ENCODE peak calls at places on chromosomes 12 and 14, in four cellular contexts. F, M, I and K are unnamed samples.

GRCh38 chr12:108234155-108234554 is 105.0 kb downstream of the CMKLR1 start:
- DNase-seq in F (no peak), M (no peak), I (no peak), K (no peak)

GRCh38 chr12:712172-712863 is 40.1 kb upstream of the WNK1 start:
- DNase-seq in F (no peak), M (no peak), I (no peak), K (no peak)

GRCh38 chr14:92638266-92638665 is 110.2 kb downstream of the LGMN start:
- DNase-seq in F (no peak), M (no peak), I (no peak), K (no peak)

GRCh38 chr14:58829594-58829993 is 191.8 kb downstream of the DACT1 start:
- DNase-seq in F (no peak), M (peak), I (peak), K (peak)

GRCh38 chr12:112011685-112012084 is 1.3 kb downstream of the TMEM116 start:
- DNase-seq in F (no peak), M (no peak), I (no peak), K (no peak)

GRCh38 chr12:13100882-13101769 is 2.3 kb downstream of the GSG1 start:
- DNase-seq in F (peak), M (peak), I (peak), K (no peak)

GRCh38 chr14:86305058-86305457 is 775.1 kb downstream of the FLRT2 start:
- DNase-seq in F (no peak), M (no peak), I (no peak), K (no peak)

GRCh38 chr14:43872752-43873655 is 634.1 kb downstream of the FSCB start:
- DNase-seq in F (no peak), M (no peak), I (no peak), K (no peak)

GRCh38 chr12:123942277-123942653 is 30.4 kb downstream of the CCDC92 start:
- DNase-seq in F (peak), M (no peak), I (no peak), K (no peak)

GRCh38 chr12:112419269-112420133 is 754 bp downstream of the PTPN11 start:
- DNase-seq in F (no peak), M (peak), I (peak), K (no peak)

GRCh38 chr12:94806617-94807016 is 156.3 kb upstream of the TMCC3 start:
- DNase-seq in F (no peak), M (no peak), I (no peak), K (no peak)

GRCh38 chr12:106248177-106248848 is 493 bp upstream of the CKAP4 start:
- DNase-seq in F (no peak), M (peak), I (peak), K (no peak)

GRCh38 chr12:29024117-29024516 is 125.0 kb upstream of the FAR2 start:
- DNase-seq in F (no peak), M (no peak), I (no peak), K (no peak)

GRCh38 chr14:76937181-76938091 is 91.1 kb downstream of the IRF2BPL start:
- DNase-seq in F (no peak), M (peak), I (no peak), K (no peak)

GRCh38 chr12:12441891-12442461 is 85.1 kb downstream of the BORCS5 start:
- DNase-seq in F (no peak), M (peak), I (no peak), K (no peak)

GRCh38 chr12:1373887-1374286 is 220.5 kb downstream of the FBXL14 start:
- DNase-seq in F (peak), M (no peak), I (no peak), K (no peak)

GRCh38 chr14:36662258-36662542 is 540 bp downstream of the PAX9 start:
- DNase-seq in F (no peak), M (no peak), I (no peak), K (no peak)

GRCh38 chr14:23544511-23545447 is 6.8 kb downstream of the ZFHX2 start:
- DNase-seq in F (no peak), M (no peak), I (no peak), K (no peak)

GRCh38 chr12:65442418-65442817 is 163.9 kb downstream of the MSRB3 start:
- DNase-seq in F (no peak), M (no peak), I (no peak), K (no peak)

GRCh38 chr12:56763753-56764657 is 881 bp downstream of the HSD17B6 start:
- DNase-seq in F (peak), M (no peak), I (peak), K (no peak)

GRCh38 chr12:15757553-15758255 is 31.5 kb downstream of the EPS8 start:
- DNase-seq in F (no peak), M (peak), I (peak), K (no peak)

DNA sequence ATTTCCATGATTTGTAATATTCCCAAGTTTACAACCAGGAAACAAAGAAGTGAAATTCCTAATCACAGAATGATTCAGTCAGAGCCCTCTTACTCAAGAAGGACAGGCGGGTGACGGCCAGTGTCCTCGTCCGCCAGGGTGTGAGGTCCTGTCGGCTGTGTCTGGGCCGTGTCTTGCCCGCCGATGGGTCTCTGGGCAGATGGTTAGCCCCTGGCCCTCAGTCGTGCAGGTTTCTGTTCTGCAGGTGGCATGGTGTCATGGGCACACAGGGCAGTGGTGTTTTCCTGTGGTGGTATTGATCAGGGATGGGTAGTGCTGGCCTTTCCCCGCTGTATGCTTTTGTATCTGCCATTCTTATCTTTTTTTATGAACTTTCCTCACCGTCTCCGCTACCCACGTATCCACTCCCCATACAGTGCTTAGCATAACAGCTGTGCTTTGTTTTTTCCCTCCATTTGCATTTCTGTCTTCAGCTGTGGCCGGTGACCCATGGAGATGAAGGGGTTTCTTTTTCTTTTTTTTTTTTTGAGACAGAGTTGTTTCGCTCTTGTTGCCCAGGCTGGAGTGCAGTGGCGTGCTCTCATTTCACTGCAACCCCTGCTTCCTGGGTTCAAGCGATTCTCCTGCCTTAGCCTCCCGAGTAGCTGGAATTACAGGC is 100.7 kb downstream of the TSPAN9 start:
- DNase-seq in F (no peak), M (no peak), I (no peak), K (no peak)
- H3K4me3 ChIP-seq in F (no peak), M (no peak), I (no peak), K (no peak)

GRCh38 chr14:73727181-73727580 is 13.0 kb upstream of the PNMA1 start:
- DNase-seq in F (no peak), M (peak), I (no peak), K (no peak)
- TF ChIP-seq CTCF in F (no peak), M (no peak), I (no peak), K (no peak)

GRCh38 chr14:25134184-25134583 is 84.2 kb upstream of the STXBP6 start:
- DNase-seq in F (no peak), M (no peak), I (no peak), K (no peak)

GRCh38 chr14:25132094-25132493 is 82.1 kb upstream of the STXBP6 start:
- DNase-seq in F (no peak), M (no peak), I (no peak), K (no peak)

GRCh38 chr14:25136811-25137210 is 86.9 kb upstream of the STXBP6 start:
- DNase-seq in F (no peak), M (no peak), I (no peak), K (no peak)

GRCh38 chr14:25132734-25133422 is 82.9 kb upstream of the STXBP6 start:
- DNase-seq in F (no peak), M (peak), I (peak), K (peak)
- H3K4me3 ChIP-seq in F (no peak), M (no peak), I (no peak), K (no peak)

DNA sequence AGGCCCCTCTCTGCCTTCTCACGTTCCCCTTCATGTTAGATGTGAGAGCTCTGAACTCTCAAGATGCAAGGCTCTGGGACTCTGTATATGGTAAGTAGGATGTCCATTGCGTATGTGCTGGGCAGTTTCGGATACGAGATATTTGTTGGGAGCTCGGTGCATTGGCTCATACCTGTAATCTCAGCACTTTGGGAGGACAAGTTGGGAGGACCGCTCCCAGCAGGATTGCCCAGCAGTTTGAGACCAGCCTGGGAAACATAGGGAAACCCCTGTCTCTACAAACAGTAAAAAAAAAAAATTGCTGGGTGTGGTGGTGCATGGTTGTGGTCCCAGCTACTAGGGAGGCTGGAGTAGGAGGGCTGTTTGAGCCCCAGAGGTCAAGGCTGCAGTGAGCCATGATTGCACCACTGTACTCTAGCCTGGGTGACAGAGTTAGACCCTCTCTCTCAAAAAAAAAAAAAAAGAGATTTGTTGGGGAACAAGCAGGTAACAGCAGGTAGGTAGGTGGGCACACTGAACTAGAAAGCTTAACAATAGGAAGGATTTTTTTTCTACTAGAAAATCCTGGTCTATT is 3.4 kb downstream of the TMEM120B start:
- DNase-seq in F (no peak), M (no peak), I (no peak), K (no peak)
- TF ChIP-seq CTCF in F (no peak), M (no peak), I (no peak), K (no peak)

GRCh38 chr14:89428556-89429196 is 11.6 kb upstream of the FOXN3 start:
- DNase-seq in F (no peak), M (no peak), I (no peak), K (no peak)
- H3K4me3 ChIP-seq in F (no peak), M (no peak), I (no peak), K (no peak)

GRCh38 chr12:47739959-47740358 is 14.7 kb upstream of the ENDOU start:
- DNase-seq in F (no peak), M (no peak), I (no peak), K (no peak)
- TF ChIP-seq CTCF in F (no peak), M (no peak), I (no peak), K (no peak)

GRCh38 chr14:100486025-100486828 is 101.0 kb downstream of the BEGAIN start:
- DNase-seq in F (peak), M (peak), I (peak), K (peak)
- H3K4me3 ChIP-seq in F (no peak), M (no peak), I (no peak), K (no peak)